ENCODE peak calls at places on chromosomes 5 and 9, in nine cellular contexts. One of them, this sample, is unnamed.

GRCh38 chr9:16133032-16133431 is 580.2 kb downstream of the CCDC171 start:
- DNase-seq in SK-N-SH: no peak
- DNase-seq in upper lobe of right lung: no peak
- DNase-seq in ovary: no peak
- DNase-seq in mammary epithelial cell: no peak
- DNase-seq in fibroblast of lung: no peak
- DNase-seq in sigmoid colon: no peak
- DNase-seq in endodermal cell: no peak
- DNase-seq in psoas muscle: no peak
- DNase-seq in this sample: no peak

GRCh38 chr5:76544268-76544926 is 78.8 kb downstream of the F2RL2 start:
- DNase-seq in SK-N-SH: peak
- DNase-seq in upper lobe of right lung: no peak
- DNase-seq in ovary: no peak
- DNase-seq in mammary epithelial cell: peak
- DNase-seq in fibroblast of lung: peak
- DNase-seq in sigmoid colon: no peak
- DNase-seq in endodermal cell: peak
- DNase-seq in psoas muscle: no peak
- DNase-seq in this sample: peak

GRCh38 chr5:140023611-140024191 is 19.4 kb downstream of the NRG2 start:
- DNase-seq in SK-N-SH: no peak
- DNase-seq in upper lobe of right lung: no peak
- DNase-seq in ovary: no peak
- DNase-seq in mammary epithelial cell: no peak
- DNase-seq in fibroblast of lung: no peak
- DNase-seq in sigmoid colon: no peak
- DNase-seq in endodermal cell: no peak
- DNase-seq in psoas muscle: no peak
- DNase-seq in this sample: no peak

GRCh38 chr5:168324864-168325615 is 33.6 kb downstream of the WWC1 start:
- DNase-seq in SK-N-SH: no peak
- DNase-seq in upper lobe of right lung: no peak
- DNase-seq in ovary: no peak
- DNase-seq in mammary epithelial cell: peak
- DNase-seq in fibroblast of lung: peak
- DNase-seq in sigmoid colon: no peak
- DNase-seq in endodermal cell: peak
- DNase-seq in psoas muscle: no peak
- DNase-seq in this sample: peak

GRCh38 chr9:4079346-4079745 is 220.5 kb downstream of the GLIS3 start:
- DNase-seq in SK-N-SH: no peak
- DNase-seq in upper lobe of right lung: no peak
- DNase-seq in ovary: no peak
- DNase-seq in mammary epithelial cell: no peak
- DNase-seq in fibroblast of lung: no peak
- DNase-seq in sigmoid colon: no peak
- DNase-seq in endodermal cell: no peak
- DNase-seq in psoas muscle: no peak
- DNase-seq in this sample: no peak

GRCh38 chr9:33638516-33638915 is 114.5 kb downstream of the ANKRD18B start:
- DNase-seq in SK-N-SH: no peak
- DNase-seq in upper lobe of right lung: no peak
- DNase-seq in ovary: no peak
- DNase-seq in mammary epithelial cell: no peak
- DNase-seq in fibroblast of lung: no peak
- DNase-seq in sigmoid colon: no peak
- DNase-seq in endodermal cell: no peak
- DNase-seq in psoas muscle: no peak
- DNase-seq in this sample: no peak

GRCh38 chr9:87603854-87604490 is 106.3 kb downstream of the DAPK1 start:
- DNase-seq in SK-N-SH: no peak
- DNase-seq in upper lobe of right lung: no peak
- DNase-seq in ovary: no peak
- DNase-seq in mammary epithelial cell: no peak
- DNase-seq in fibroblast of lung: no peak
- DNase-seq in sigmoid colon: no peak
- DNase-seq in endodermal cell: no peak
- DNase-seq in psoas muscle: no peak
- DNase-seq in this sample: no peak

GRCh38 chr5:53429706-53430105 is 50.7 kb upstream of the FST start:
- DNase-seq in SK-N-SH: no peak
- DNase-seq in upper lobe of right lung: no peak
- DNase-seq in ovary: no peak
- DNase-seq in mammary epithelial cell: no peak
- DNase-seq in fibroblast of lung: peak
- DNase-seq in sigmoid colon: no peak
- DNase-seq in endodermal cell: no peak
- DNase-seq in psoas muscle: no peak
- DNase-seq in this sample: no peak

GRCh38 chr9:98453589-98454311 is 198.3 kb upstream of the TBC1D2 start:
- DNase-seq in SK-N-SH: peak
- DNase-seq in upper lobe of right lung: no peak
- DNase-seq in ovary: no peak
- DNase-seq in mammary epithelial cell: peak
- DNase-seq in fibroblast of lung: peak
- DNase-seq in sigmoid colon: no peak
- DNase-seq in endodermal cell: no peak
- DNase-seq in psoas muscle: no peak
- DNase-seq in this sample: peak

GRCh38 chr9:117134826-117135411 is 279.9 kb downstream of the ASTN2 start:
- DNase-seq in SK-N-SH: no peak
- DNase-seq in upper lobe of right lung: no peak
- DNase-seq in ovary: no peak
- DNase-seq in mammary epithelial cell: peak
- DNase-seq in fibroblast of lung: no peak
- DNase-seq in sigmoid colon: no peak
- DNase-seq in endodermal cell: no peak
- DNase-seq in psoas muscle: no peak
- DNase-seq in this sample: no peak

GRCh38 chr5:89016741-89017312 is 133.8 kb upstream of the MEF2C start:
- DNase-seq in SK-N-SH: no peak
- DNase-seq in upper lobe of right lung: no peak
- DNase-seq in ovary: no peak
- DNase-seq in mammary epithelial cell: no peak
- DNase-seq in fibroblast of lung: no peak
- DNase-seq in sigmoid colon: no peak
- DNase-seq in endodermal cell: no peak
- DNase-seq in psoas muscle: no peak
- DNase-seq in this sample: no peak

GRCh38 chr5:107505763-107506534 is 164.8 kb downstream of the EFNA5 start:
- DNase-seq in SK-N-SH: no peak
- DNase-seq in upper lobe of right lung: no peak
- DNase-seq in ovary: no peak
- DNase-seq in mammary epithelial cell: no peak
- DNase-seq in fibroblast of lung: no peak
- DNase-seq in sigmoid colon: no peak
- DNase-seq in endodermal cell: no peak
- DNase-seq in psoas muscle: no peak
- DNase-seq in this sample: no peak

GRCh38 chr5:9009931-9010652 is 535.8 kb downstream of the SEMA5A start:
- DNase-seq in SK-N-SH: no peak
- DNase-seq in upper lobe of right lung: no peak
- DNase-seq in ovary: no peak
- DNase-seq in mammary epithelial cell: peak
- DNase-seq in fibroblast of lung: peak
- DNase-seq in sigmoid colon: no peak
- DNase-seq in endodermal cell: no peak
- DNase-seq in psoas muscle: no peak
- DNase-seq in this sample: no peak

GRCh38 chr5:129951039-129951438 is 46.8 kb downstream of the CHSY3 start:
- DNase-seq in SK-N-SH: no peak
- DNase-seq in upper lobe of right lung: no peak
- DNase-seq in ovary: no peak
- DNase-seq in mammary epithelial cell: no peak
- DNase-seq in fibroblast of lung: no peak
- DNase-seq in sigmoid colon: no peak
- DNase-seq in endodermal cell: no peak
- DNase-seq in psoas muscle: no peak
- DNase-seq in this sample: no peak

DNA sequence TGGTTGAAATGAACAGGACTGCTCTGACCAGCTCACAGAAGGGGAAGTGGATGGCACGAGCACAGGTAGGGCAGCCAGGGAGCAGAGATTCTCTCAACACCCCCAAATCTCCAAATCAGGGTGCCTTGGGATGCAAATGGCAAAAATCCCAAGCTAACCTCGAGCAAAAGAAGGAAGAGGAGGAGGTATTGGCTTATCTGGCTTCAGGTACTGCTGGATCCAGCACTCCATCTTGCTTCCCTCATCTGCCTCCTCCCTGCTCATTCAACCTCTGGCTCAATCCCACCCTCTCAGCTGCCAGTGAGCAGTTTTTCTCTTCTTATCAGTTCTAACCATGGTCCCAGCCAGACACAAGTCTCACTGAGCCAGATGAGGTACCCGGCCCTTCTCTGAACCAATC is 41.6 kb upstream of the GGTA1 start:
- DNase-seq in SK-N-SH: no peak
- DNase-seq in upper lobe of right lung: no peak
- DNase-seq in ovary: no peak
- DNase-seq in mammary epithelial cell: no peak
- DNase-seq in fibroblast of lung: no peak
- DNase-seq in sigmoid colon: no peak
- DNase-seq in endodermal cell: no peak
- DNase-seq in psoas muscle: no peak
- DNase-seq in this sample: no peak
- TF ChIP-seq CTCF in SK-N-SH: no peak
- TF ChIP-seq CTCF in upper lobe of right lung: no peak
- TF ChIP-seq CTCF in ovary: no peak
- TF ChIP-seq CTCF in mammary epithelial cell: no peak
- TF ChIP-seq CTCF in fibroblast of lung: no peak
- TF ChIP-seq CTCF in sigmoid colon: no peak
- TF ChIP-seq CTCF in endodermal cell: no peak
- TF ChIP-seq CTCF in psoas muscle: no peak
- TF ChIP-seq CTCF in this sample: no peak

DNA sequence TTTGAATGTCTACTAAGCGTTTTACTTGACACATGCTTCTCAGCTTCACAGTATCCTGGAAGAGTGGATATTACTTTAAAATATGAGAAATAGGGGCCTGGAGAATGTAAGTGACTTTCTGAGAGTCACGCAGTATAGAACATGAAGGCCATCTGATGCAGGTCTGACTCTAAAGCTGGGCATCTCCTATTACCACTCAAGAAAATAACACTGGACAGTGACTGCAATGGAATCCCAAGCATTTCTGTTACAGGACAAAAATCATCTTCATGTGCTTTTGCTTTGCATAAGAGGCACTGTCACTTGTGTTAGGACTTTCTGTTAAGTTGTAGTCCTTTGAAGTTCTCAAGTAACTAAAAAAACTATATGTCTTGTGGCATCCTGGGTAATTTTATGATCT is 335.5 kb downstream of the FBXL7 start:
- DNase-seq in SK-N-SH: no peak
- DNase-seq in upper lobe of right lung: no peak
- DNase-seq in ovary: no peak
- DNase-seq in mammary epithelial cell: no peak
- DNase-seq in fibroblast of lung: peak
- DNase-seq in sigmoid colon: no peak
- DNase-seq in endodermal cell: no peak
- DNase-seq in psoas muscle: no peak
- DNase-seq in this sample: no peak
- H3K27ac ChIP-seq in SK-N-SH: peak
- H3K27ac ChIP-seq in upper lobe of right lung: no peak
- H3K27ac ChIP-seq in ovary: no peak
- H3K27ac ChIP-seq in mammary epithelial cell: no peak
- H3K27ac ChIP-seq in fibroblast of lung: no peak
- H3K27ac ChIP-seq in sigmoid colon: no peak
- H3K27ac ChIP-seq in endodermal cell: no peak
- H3K27ac ChIP-seq in psoas muscle: no peak
- H3K27ac ChIP-seq in this sample: no peak

GRCh38 chr5:141196363-141196762 is 3.1 kb upstream of the PCDHB11 start:
- DNase-seq in SK-N-SH: no peak
- DNase-seq in upper lobe of right lung: no peak
- DNase-seq in ovary: no peak
- DNase-seq in mammary epithelial cell: no peak
- DNase-seq in fibroblast of lung: no peak
- DNase-seq in sigmoid colon: no peak
- DNase-seq in endodermal cell: no peak
- DNase-seq in psoas muscle: no peak
- DNase-seq in this sample: no peak

DNA sequence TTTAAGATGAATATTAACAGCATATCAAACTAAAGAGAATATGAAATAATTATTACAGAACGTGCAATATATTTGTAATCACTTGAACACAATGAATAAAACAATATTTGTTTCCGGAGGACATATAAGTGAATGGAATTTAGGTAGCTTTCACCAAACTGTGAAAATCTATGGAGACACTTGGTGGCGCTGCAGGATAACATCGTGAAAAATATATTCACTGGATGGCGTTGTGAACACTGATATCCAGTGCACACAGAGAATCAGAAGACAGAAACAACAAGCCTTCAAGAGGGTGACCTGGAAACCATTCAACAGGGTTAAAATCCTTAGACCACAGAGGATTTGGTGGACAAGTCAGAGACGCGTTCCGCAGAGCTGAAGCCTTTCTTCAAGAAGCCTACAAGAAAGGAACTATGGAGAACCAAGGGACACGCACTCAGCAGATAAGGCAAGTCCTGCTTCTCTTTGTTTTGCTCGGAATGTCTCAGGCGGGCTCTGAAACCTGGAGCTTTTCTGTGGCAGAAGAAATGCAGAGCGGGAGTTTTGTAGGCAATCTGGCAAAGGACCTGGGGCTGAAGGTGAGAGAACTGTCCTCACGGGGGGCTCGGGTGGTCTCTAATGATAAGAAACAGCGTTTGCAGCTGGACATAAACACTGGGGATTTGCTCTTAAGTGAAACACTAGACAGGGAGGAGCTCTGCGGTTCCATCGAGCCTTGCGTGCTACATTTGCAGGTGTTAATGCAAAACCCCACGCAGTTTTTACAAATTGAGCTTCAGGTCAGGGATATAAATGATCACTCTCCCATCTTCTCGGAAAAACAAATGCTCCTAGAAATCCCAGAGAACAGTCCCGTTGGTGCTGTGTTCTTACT is at the start of gene PCDHB11:
- DNase-seq in SK-N-SH: peak
- DNase-seq in upper lobe of right lung: no peak
- DNase-seq in ovary: no peak
- DNase-seq in mammary epithelial cell: peak
- DNase-seq in fibroblast of lung: no peak
- DNase-seq in sigmoid colon: no peak
- DNase-seq in endodermal cell: peak
- DNase-seq in psoas muscle: no peak
- DNase-seq in this sample: peak
- TF ChIP-seq CTCF in SK-N-SH: peak
- TF ChIP-seq CTCF in upper lobe of right lung: peak
- TF ChIP-seq CTCF in ovary: no peak
- TF ChIP-seq CTCF in mammary epithelial cell: no peak
- TF ChIP-seq CTCF in fibroblast of lung: no peak
- TF ChIP-seq CTCF in sigmoid colon: no peak
- TF ChIP-seq CTCF in endodermal cell: peak
- TF ChIP-seq CTCF in psoas muscle: peak
- TF ChIP-seq CTCF in this sample: peak

DNA sequence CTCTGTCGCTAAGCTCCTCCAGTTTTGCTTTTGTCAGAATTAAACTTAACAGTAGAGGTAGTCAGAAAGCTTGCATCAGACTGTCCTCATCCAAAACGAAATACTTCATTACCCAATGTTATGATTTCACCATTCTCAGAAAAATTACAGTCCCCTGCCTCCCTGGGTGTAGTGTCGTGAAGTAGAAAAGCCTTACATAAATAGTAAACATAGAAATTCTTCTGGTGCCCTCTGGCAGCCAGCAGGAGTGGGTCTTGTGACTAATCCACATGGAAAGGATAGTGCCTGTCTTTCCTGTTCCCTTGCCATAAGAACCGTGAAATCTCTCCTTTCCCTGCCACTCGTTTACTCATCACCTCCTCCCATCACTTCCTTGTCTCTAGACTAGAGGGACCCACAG is 230.6 kb downstream of the GNA14 start:
- DNase-seq in SK-N-SH: no peak
- DNase-seq in upper lobe of right lung: no peak
- DNase-seq in ovary: no peak
- DNase-seq in mammary epithelial cell: no peak
- DNase-seq in fibroblast of lung: peak
- DNase-seq in sigmoid colon: no peak
- DNase-seq in endodermal cell: no peak
- DNase-seq in psoas muscle: no peak
- DNase-seq in this sample: peak
- H3K27ac ChIP-seq in SK-N-SH: no peak
- H3K27ac ChIP-seq in upper lobe of right lung: peak
- H3K27ac ChIP-seq in ovary: no peak
- H3K27ac ChIP-seq in mammary epithelial cell: no peak
- H3K27ac ChIP-seq in fibroblast of lung: no peak
- H3K27ac ChIP-seq in sigmoid colon: no peak
- H3K27ac ChIP-seq in endodermal cell: no peak
- H3K27ac ChIP-seq in psoas muscle: no peak
- H3K27ac ChIP-seq in this sample: no peak